ENCODE peak calls at places on chromosomes 5 and 9, in seven cellular contexts. X is astrocyte of the spinal cord, G is DND-41, H is cardiac fibroblast, Z is fibroblast of the aortic adventitia, F is AG04450, P is ascending aorta. O is an unnamed sample.

GRCh38 chr9:132694144-132694543 is 23.9 kb downstream of the GTF3C4 start:
- DNase-seq in F (no peak), Z (no peak), G (peak), H (peak), P (no peak), X (no peak), O (peak)

GRCh38 chr9:133483611-133484010 is 4.7 kb upstream of the SLC2A6 start:
- DNase-seq in X (no peak), G (no peak), P (no peak), H (no peak), Z (no peak), F (no peak), O (no peak)

GRCh38 chr5:172321593-172321992 is 38.0 kb upstream of the UBTD2 start:
- DNase-seq in G (no peak), P (no peak), F (no peak), H (no peak), X (no peak), Z (no peak), O (no peak)

GRCh38 chr9:12817702-12818101 is 42.9 kb downstream of the LURAP1L start:
- DNase-seq in X (peak), H (peak), F (no peak), G (no peak), Z (peak), P (no peak), O (peak)

GRCh38 chr9:114120192-114121014 is 21.3 kb upstream of the KIF12 start:
- DNase-seq in Z (no peak), X (no peak), P (no peak), F (no peak), G (no peak), H (no peak), O (no peak)

GRCh38 chr5:143108498-143109128 is 294.9 kb downstream of the NR3C1 start:
- DNase-seq in X (no peak), H (no peak), P (no peak), F (no peak), G (no peak), Z (no peak), O (no peak)

GRCh38 chr9:127384016-127384730 is 12.8 kb upstream of the SLC2A8 start:
- DNase-seq in Z (no peak), X (no peak), H (no peak), G (no peak), P (no peak), F (no peak), O (no peak)

GRCh38 chr9:18018241-18018640 is 439.4 kb downstream of the SH3GL2 start:
- DNase-seq in G (no peak), X (no peak), Z (no peak), P (no peak), F (no peak), H (no peak), O (no peak)

GRCh38 chr5:78794693-78795215 is 146.2 kb upstream of the LHFPL2 start:
- DNase-seq in P (no peak), F (no peak), H (no peak), Z (no peak), X (no peak), G (no peak), O (no peak)

GRCh38 chr5:76332102-76332501 is 71.0 kb upstream of the IQGAP2 start:
- DNase-seq in F (no peak), P (no peak), H (no peak), X (no peak), Z (no peak), G (no peak), O (no peak)

GRCh38 chr9:124354364-124355031 is 60.7 kb downstream of the PSMB7 start:
- DNase-seq in G (no peak), F (no peak), H (no peak), Z (no peak), P (no peak), X (no peak), O (no peak)

GRCh38 chr5:153964201-153965101 is 74.3 kb downstream of the FAM114A2 start:
- DNase-seq in X (no peak), H (no peak), G (no peak), Z (peak), P (no peak), F (no peak), O (no peak)

GRCh38 chr9:74721696-74722660 is 165.7 kb downstream of the TRPM6 start:
- DNase-seq in H (peak), Z (no peak), X (no peak), G (no peak), P (no peak), F (no peak), O (no peak)

GRCh38 chr9:84990416-84990815 is 320.9 kb downstream of the NTRK2 start:
- DNase-seq in G (no peak), X (peak), Z (no peak), F (no peak), H (peak), P (no peak), O (no peak)

GRCh38 chr5:80739487-80739886 is 84.7 kb upstream of the DHFR start:
- DNase-seq in H (no peak), F (no peak), X (no peak), P (no peak), G (no peak), Z (no peak), O (no peak)

GRCh38 chr9:13705913-13706312 is 426.4 kb upstream of the MPDZ start:
- DNase-seq in F (no peak), H (peak), Z (peak), G (no peak), X (peak), P (no peak), O (peak)

GRCh38 chr5:2357309-2357708 is 394.2 kb downstream of the IRX2 start:
- DNase-seq in H (no peak), Z (no peak), G (no peak), X (no peak), F (no peak), P (no peak), O (no peak)

GRCh38 chr5:72234265-72234700 is 85.8 kb downstream of the MRPS27 start:
- DNase-seq in H (peak), G (peak), Z (peak), X (peak), P (no peak), F (no peak), O (peak)

GRCh38 chr5:164649266-164649665 is 1143.8 kb downstream of the MAT2B start:
- DNase-seq in F (no peak), X (no peak), G (no peak), P (no peak), H (no peak), Z (peak), O (no peak)

GRCh38 chr5:31854625-31855526 is 215.9 kb downstream of the PDZD2 start:
- DNase-seq in H (peak), P (no peak), Z (peak), G (no peak), F (no peak), X (peak), O (no peak)

GRCh38 chr5:102771435-102771834 is 16.3 kb downstream of the PAM start:
- DNase-seq in X (no peak), P (no peak), Z (no peak), F (no peak), G (no peak), H (peak), O (no peak)

GRCh38 chr5:136063778-136064465 is 35.1 kb downstream of the TGFBI start:
- DNase-seq in Z (no peak), P (no peak), G (no peak), H (no peak), X (no peak), F (no peak), O (no peak)

GRCh38 chr5:136065588-136065987 is 36.8 kb downstream of the TGFBI start:
- DNase-seq in G (no peak), X (no peak), H (no peak), Z (no peak), P (no peak), F (no peak), O (no peak)

GRCh38 chr5:136067422-136067821 is 38.6 kb downstream of the TGFBI start:
- DNase-seq in Z (no peak), F (no peak), P (no peak), H (no peak), G (no peak), X (no peak), O (no peak)

GRCh38 chr5:136064510-136064909 is 35.7 kb downstream of the TGFBI start:
- DNase-seq in F (no peak), X (no peak), Z (peak), G (no peak), P (no peak), H (peak), O (peak)

DNA sequence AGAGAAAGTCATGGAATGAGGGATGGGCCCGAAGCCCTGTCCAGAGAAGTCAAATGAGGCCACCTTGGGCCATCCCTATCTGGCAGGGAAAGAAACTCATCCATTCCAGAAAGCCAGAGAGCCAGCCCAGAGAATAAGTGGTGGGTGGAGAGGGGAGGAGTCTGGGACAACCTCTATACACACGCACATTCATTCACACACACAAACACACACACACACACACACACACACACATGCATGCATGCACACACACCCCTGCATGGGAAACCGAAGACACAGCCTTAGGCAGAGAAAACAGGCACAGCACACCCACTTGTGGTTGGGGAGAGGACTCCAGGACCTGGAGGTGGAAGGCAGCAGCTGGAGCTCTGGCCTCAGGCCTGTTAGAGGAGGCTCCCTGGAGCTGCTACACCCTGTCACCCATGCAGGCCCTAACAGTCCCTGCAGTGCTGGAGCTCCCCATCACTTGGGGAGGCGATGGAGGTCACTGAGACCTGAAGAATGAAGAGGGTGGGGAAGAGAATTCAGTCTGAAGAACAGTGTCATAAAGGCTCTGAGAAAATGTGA is 38.0 kb downstream of the TGFBI start:
- DNase-seq in H (peak), F (peak), X (no peak), Z (peak), P (no peak), G (no peak), O (peak)
- TF ChIP-seq CTCF in H (peak), F (peak), X (peak), Z (peak), P (no peak), G (no peak), O (peak)

DNA sequence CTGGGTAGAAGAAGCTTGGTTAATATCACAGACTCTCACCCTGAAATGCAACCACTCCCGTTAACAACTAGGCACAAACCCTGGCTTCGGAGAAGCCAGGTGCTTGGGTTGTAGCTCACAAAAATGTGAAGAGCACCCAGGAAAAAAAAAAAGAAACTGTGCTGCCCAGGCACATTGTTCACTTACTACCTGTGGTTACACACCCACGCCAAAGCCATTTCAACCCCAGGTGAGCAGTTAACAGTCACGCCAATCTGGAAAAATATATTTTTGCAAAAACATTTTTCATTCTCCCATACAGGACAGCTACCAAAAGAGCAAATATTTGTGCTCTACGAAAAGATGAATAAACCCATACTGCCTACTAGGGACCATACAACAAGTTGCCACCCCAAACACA is 49.2 kb downstream of the SIL1 start:
- DNase-seq in X (no peak), F (no peak), P (no peak), Z (no peak), G (no peak), H (no peak), O (no peak)
- H3K4me3 ChIP-seq in X (no peak), F (no peak), P (no peak), Z (no peak), G (no peak), H (no peak), O (no peak)

GRCh38 chr9:2087500-2088313 is 72.6 kb downstream of the SMARCA2 start:
- DNase-seq in X (peak), P (no peak), Z (peak), G (peak), F (no peak), H (peak), O (peak)
- TF ChIP-seq CTCF in X (peak), P (peak), Z (peak), G (peak), F (peak), H (peak), O (peak)

GRCh38 chr5:181259974-181260719 is 796 bp downstream of the TRIM52 start:
- DNase-seq in Z (no peak), H (no peak), X (no peak), F (no peak), P (no peak), G (no peak), O (peak)
- H3K4me3 ChIP-seq in Z (peak), H (peak), X (peak), F (peak), P (peak), G (peak), O (peak)

GRCh38 chr9:87290241-87290700 is 207.4 kb upstream of the DAPK1 start:
- DNase-seq in P (no peak), H (peak), G (no peak), F (no peak), X (no peak), Z (no peak), O (peak)
- TF ChIP-seq CTCF in P (no peak), H (peak), G (no peak), F (no peak), X (peak), Z (peak), O (peak)

O was measured in foreskin fibroblast.